ENCODE peak calls at places on chromosomes 1 and 21, in ten cellular contexts. L is sigmoid colon, Q is mesothelial cell of epicardium, P is B cell, I is tibial artery, O is astrocyte of the cerebellum, E is AG09309, A is cardiac fibroblast, D is brain microvascular endothelial cell, H is fibroblast of pulmonary artery. S is an unnamed sample.
A peak's percentile ranks its signal among the peaks of the same experiment; 100 is the strongest.

GRCh38 chr1:35452086-35452485 is 105.1 kb downstream of the KIAA0319L start:
- DNase-seq in L (peak; percentile 83), Q (no peak), P (no peak), I (peak; percentile 51), O (no peak), E (peak; percentile 29), A (peak; percentile 94), D (no peak), H (peak; percentile 96), S (peak; percentile 67)

GRCh38 chr1:184497962-184498723 is 111.3 kb downstream of the C1orf21 start:
- DNase-seq in L (no peak), Q (no peak), P (no peak), I (no peak), O (no peak), E (no peak), A (no peak), D (no peak), H (no peak), S (no peak)

GRCh38 chr1:45507893-45508292 is 7.8 kb downstream of the MMACHC start:
- DNase-seq in L (no peak), Q (no peak), P (no peak), I (no peak), O (no peak), E (no peak), A (no peak), D (no peak), H (no peak), S (no peak)

GRCh38 chr21:42671778-42672593 is 18.6 kb downstream of the PDE9A start:
- DNase-seq in L (no peak), Q (no peak), P (no peak), I (no peak), O (no peak), E (no peak), A (no peak), D (no peak), H (no peak), S (no peak)

GRCh38 chr1:218473527-218473926 is 128.4 kb downstream of the TGFB2 start:
- DNase-seq in L (no peak), Q (no peak), P (peak; percentile 23), I (no peak), O (no peak), E (no peak), A (no peak), D (peak; percentile 67), H (peak; percentile 25), S (peak; percentile 56)

GRCh38 chr1:51058863-51059262 is 43.2 kb upstream of the C1orf185 start:
- DNase-seq in L (no peak), Q (no peak), P (no peak), I (no peak), O (no peak), E (no peak), A (peak; percentile 29), D (peak; percentile 13), H (peak; percentile 39), S (peak; percentile 50)

GRCh38 chr21:43827015-43827611 is 37.7 kb downstream of the RRP1 start:
- DNase-seq in L (peak; percentile 60), Q (no peak), P (no peak), I (no peak), O (peak; percentile 11), E (peak; percentile 17), A (peak; percentile 56), D (peak; percentile 78), H (peak; percentile 59), S (peak; percentile 80)

GRCh38 chr1:153612755-153613331 is at the start of gene S100A16:
- DNase-seq in L (peak; percentile 93), Q (no peak), P (no peak), I (peak; percentile 84), O (no peak), E (no peak), A (peak; percentile 79), D (peak; percentile 27), H (peak; percentile 73), S (peak; percentile 62)

GRCh38 chr1:161077426-161077825 is 7.7 kb upstream of the ARHGAP30 start:
- DNase-seq in L (no peak), Q (no peak), P (no peak), I (no peak), O (no peak), E (no peak), A (no peak), D (no peak), H (no peak), S (no peak)

GRCh38 chr1:223870617-223871574 is 25.1 kb upstream of the TP53BP2 start:
- DNase-seq in L (no peak), Q (no peak), P (no peak), I (no peak), O (no peak), E (no peak), A (no peak), D (no peak), H (no peak), S (no peak)

GRCh38 chr1:234899041-234899787 is 229.4 kb downstream of the TOMM20 start:
- DNase-seq in L (peak; percentile 50), Q (no peak), P (no peak), I (no peak), O (no peak), E (no peak), A (peak; percentile 59), D (peak; percentile 64), H (peak; percentile 48), S (peak; percentile 60)

GRCh38 chr1:233714631-233715217 is 100.8 kb downstream of the KCNK1 start:
- DNase-seq in L (no peak), Q (no peak), P (no peak), I (no peak), O (no peak), E (no peak), A (no peak), D (no peak), H (no peak), S (no peak)

GRCh38 chr1:41566274-41566885 is 81.9 kb upstream of the EDN2 start:
- DNase-seq in L (no peak), Q (no peak), P (no peak), I (no peak), O (no peak), E (no peak), A (no peak), D (no peak), H (no peak), S (no peak)

GRCh38 chr1:182608236-182608635 is 4.0 kb upstream of the RGS16 start:
- DNase-seq in L (no peak), Q (no peak), P (no peak), I (no peak), O (no peak), E (no peak), A (no peak), D (no peak), H (no peak), S (no peak)

GRCh38 chr1:28591708-28592313 is at the start of gene RAB42:
- DNase-seq in L (peak; percentile 78), Q (no peak), P (peak; percentile 36), I (peak; percentile 59), O (no peak), E (no peak), A (no peak), D (no peak), H (no peak), S (no peak)

GRCh38 chr1:3907031-3907534 is 7.0 kb upstream of the C1orf174 start:
- DNase-seq in L (peak; percentile 43), Q (no peak), P (no peak), I (no peak), O (no peak), E (no peak), A (no peak), D (no peak), H (no peak), S (no peak)

DNA sequence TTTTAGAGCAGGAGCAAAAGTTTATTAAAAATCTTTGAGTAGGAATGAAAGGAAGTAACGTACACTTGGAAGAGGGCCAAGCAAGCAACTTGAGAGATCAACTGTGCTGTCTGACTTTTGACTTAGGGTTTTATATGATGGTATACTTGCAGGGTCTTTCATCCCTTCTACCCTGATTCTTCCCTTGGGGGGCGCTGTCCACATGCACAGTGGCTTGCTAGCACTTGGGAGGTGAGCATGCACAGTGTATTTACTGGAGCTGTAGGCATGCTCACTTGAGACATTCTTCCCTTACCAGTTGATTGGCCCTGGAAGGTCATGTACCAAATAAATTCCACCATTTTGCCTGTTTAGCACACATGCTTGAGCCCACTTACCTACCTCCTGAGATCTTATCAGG is 1001.3 kb upstream of the ADGRL2 start:
- DNase-seq in L (no peak), Q (no peak), P (no peak), I (no peak), O (no peak), E (no peak), A (peak; percentile 1), D (no peak), H (no peak), S (no peak)
- TF ChIP-seq CTCF in L (no peak), Q (no peak), P (no peak), I (no peak), O (peak; percentile 5), E (no peak), A (no peak), D (no peak), H (no peak), S (no peak)

GRCh38 chr1:6378096-6378746 is 15.3 kb downstream of the ACOT7 start:
- DNase-seq in L (no peak), Q (no peak), P (no peak), I (no peak), O (no peak), E (no peak), A (no peak), D (no peak), H (no peak), S (no peak)
- TF ChIP-seq CTCF in L (no peak), Q (no peak), P (no peak), I (no peak), O (no peak), E (no peak), A (no peak), D (peak; percentile 43), H (peak; percentile 21), S (no peak)

GRCh38 chr1:167431261-167431908 is 86.9 kb downstream of the CD247 start:
- DNase-seq in L (no peak), Q (no peak), P (peak; percentile 42), I (no peak), O (no peak), E (no peak), A (no peak), D (no peak), H (no peak), S (no peak)
- TF ChIP-seq CTCF in L (no peak), Q (no peak), P (no peak), I (no peak), O (no peak), E (no peak), A (no peak), D (no peak), H (no peak), S (no peak)

GRCh38 chr1:204961765-204962419 is 81.1 kb upstream of the CNTN2 start:
- DNase-seq in L (no peak), Q (no peak), P (no peak), I (no peak), O (no peak), E (no peak), A (no peak), D (no peak), H (no peak), S (no peak)
- TF ChIP-seq CTCF in L (no peak), Q (no peak), P (no peak), I (no peak), O (no peak), E (no peak), A (no peak), D (no peak), H (no peak), S (no peak)